ENCODE peak calls at places on chromosomes 6 and 20, in nine cellular contexts. R, K, E, Y, H, V, O, S and P are unnamed samples.

GRCh38 chr6:30885481-30885998 is 1.2 kb downstream of the DDR1 start:
- DNase-seq in R (no peak), K (no peak), E (no peak), Y (no peak), H (peak), V (no peak), O (no peak), S (no peak), P (no peak)

GRCh38 chr20:6426287-6426891 is 303.6 kb upstream of the FERMT1 start:
- DNase-seq in R (no peak), K (no peak), E (no peak), Y (no peak), H (no peak), V (no peak), O (no peak), S (no peak), P (no peak)

GRCh38 chr20:58907481-58908137 is 55.1 kb downstream of the GNAS start:
- DNase-seq in R (peak), K (peak), E (peak), Y (peak), H (peak), V (peak), O (peak), S (peak), P (peak)

GRCh38 chr6:142474446-142475289 is 172.9 kb downstream of the ADGRG6 start:
- DNase-seq in R (no peak), K (peak), E (peak), Y (no peak), H (peak), V (peak), O (no peak), S (no peak), P (peak)

GRCh38 chr20:14691994-14692393 is 354.6 kb upstream of the FLRT3 start:
- DNase-seq in R (no peak), K (no peak), E (no peak), Y (no peak), H (no peak), V (no peak), O (no peak), S (no peak), P (no peak)

GRCh38 chr6:45378324-45378926 is 691 bp upstream of the SUPT3H start:
- DNase-seq in R (peak), K (no peak), E (no peak), Y (no peak), H (no peak), V (no peak), O (peak), S (no peak), P (peak)

GRCh38 chr6:20693466-20694063 is 159.3 kb downstream of the CDKAL1 start:
- DNase-seq in R (no peak), K (peak), E (no peak), Y (no peak), H (no peak), V (no peak), O (no peak), S (no peak), P (no peak)

GRCh38 chr20:57787969-57788781 is 78.4 kb upstream of the PMEPA1 start:
- DNase-seq in R (no peak), K (no peak), E (no peak), Y (no peak), H (no peak), V (no peak), O (no peak), S (no peak), P (no peak)

GRCh38 chr6:145895802-145896201 is 68.4 kb downstream of the SHPRH start:
- DNase-seq in R (no peak), K (peak), E (no peak), Y (no peak), H (no peak), V (no peak), O (no peak), S (no peak), P (peak)

GRCh38 chr20:56202493-56203077 is 45.9 kb upstream of the MC3R start:
- DNase-seq in R (no peak), K (peak), E (no peak), Y (no peak), H (no peak), V (no peak), O (no peak), S (no peak), P (peak)

GRCh38 chr6:170048615-170049256 is 242.1 kb downstream of the DLL1 start:
- DNase-seq in R (peak), K (peak), E (peak), Y (no peak), H (peak), V (peak), O (peak), S (peak), P (no peak)

GRCh38 chr6:89734526-89734925 is 85.1 kb downstream of the MDN1 start:
- DNase-seq in R (no peak), K (no peak), E (no peak), Y (no peak), H (no peak), V (no peak), O (no peak), S (no peak), P (no peak)

GRCh38 chr6:7332090-7332745 is 19.2 kb upstream of the SSR1 start:
- DNase-seq in R (no peak), K (no peak), E (no peak), Y (no peak), H (no peak), V (no peak), O (no peak), S (no peak), P (no peak)

DNA sequence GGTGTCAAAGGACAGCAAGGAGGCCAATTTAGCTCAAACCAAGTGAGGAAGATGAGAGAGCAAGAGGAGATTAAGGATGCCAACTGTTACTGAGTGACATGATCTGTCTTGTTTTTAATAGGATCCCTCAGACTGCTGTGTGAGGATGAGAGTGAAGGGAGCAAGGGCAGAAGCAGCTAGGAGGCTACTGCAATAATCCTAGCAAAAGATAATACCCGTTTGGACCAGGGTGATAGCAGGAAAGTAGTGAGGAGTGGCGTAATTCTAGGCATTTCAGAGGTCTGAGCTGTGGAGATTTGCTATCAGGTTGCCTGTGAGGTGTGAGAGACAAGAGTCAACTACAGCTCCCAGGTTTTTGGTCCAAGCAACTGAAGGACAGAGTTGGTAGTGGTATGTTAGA is 14.7 kb downstream of the UBE2V1 start:
- DNase-seq in R (no peak), K (no peak), E (no peak), Y (no peak), H (no peak), V (no peak), O (no peak), S (no peak), P (peak)
- H3K4me3 ChIP-seq in R (no peak), K (no peak), E (no peak), Y (no peak), H (no peak), V (no peak), O (no peak), S (no peak), P (no peak)

GRCh38 chr6:112311950-112312547 is 35.1 kb upstream of the RFPL4B start:
- DNase-seq in R (no peak), K (peak), E (no peak), Y (no peak), H (no peak), V (no peak), O (no peak), S (peak), P (peak)
- H3K27ac ChIP-seq in R (no peak), K (no peak), E (no peak), Y (no peak), H (no peak), V (no peak), O (no peak), S (no peak), P (no peak)

GRCh38 chr6:57174511-57174907 is 2.4 kb downstream of the BAG2 start:
- DNase-seq in R (no peak), K (no peak), E (no peak), Y (no peak), H (no peak), V (no peak), O (no peak), S (no peak), P (no peak)
- H3K4me3 ChIP-seq in R (peak), K (peak), E (no peak), Y (no peak), H (no peak), V (peak), O (no peak), S (peak), P (peak)

DNA sequence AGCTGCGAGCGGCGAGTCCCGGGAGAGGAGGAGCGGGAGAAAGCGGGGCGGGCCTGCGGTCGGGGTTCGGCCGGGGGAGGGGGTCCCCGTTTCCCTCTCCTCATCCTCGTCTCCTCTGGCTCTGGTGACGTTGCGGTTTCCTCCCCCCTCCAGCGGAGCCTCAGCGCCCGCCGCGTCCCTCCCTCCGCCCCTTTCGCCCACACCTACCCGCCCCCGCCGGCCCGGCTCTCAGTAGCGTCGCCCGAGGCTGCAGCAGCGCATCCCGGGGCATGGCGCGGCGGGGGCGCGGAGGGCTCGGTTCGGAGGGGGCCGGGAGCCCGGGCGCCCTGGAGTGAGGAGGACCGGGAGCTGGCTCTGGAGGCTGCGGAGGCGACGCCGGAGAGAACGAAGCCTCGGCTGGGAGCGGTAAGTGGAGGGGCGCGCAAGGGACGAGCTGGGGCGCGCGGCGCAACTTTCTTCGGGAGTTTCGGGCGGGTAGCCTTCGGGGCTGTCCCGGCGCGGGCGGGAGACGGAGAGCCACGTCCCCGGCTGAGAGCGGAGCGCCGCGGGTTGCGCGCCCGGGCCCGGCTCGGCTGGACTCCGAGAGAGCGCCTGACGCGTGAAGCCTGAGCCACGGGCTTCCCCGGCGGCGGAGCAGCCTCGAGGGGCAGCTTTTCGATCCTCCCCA is at the start of gene DSE:
- DNase-seq in R (peak), K (peak), E (peak), Y (peak), H (peak), V (peak), O (peak), S (peak), P (no peak)
- H3K27ac ChIP-seq in R (peak), K (peak), E (peak), Y (no peak), H (peak), V (peak), O (peak), S (peak), P (no peak)

DNA sequence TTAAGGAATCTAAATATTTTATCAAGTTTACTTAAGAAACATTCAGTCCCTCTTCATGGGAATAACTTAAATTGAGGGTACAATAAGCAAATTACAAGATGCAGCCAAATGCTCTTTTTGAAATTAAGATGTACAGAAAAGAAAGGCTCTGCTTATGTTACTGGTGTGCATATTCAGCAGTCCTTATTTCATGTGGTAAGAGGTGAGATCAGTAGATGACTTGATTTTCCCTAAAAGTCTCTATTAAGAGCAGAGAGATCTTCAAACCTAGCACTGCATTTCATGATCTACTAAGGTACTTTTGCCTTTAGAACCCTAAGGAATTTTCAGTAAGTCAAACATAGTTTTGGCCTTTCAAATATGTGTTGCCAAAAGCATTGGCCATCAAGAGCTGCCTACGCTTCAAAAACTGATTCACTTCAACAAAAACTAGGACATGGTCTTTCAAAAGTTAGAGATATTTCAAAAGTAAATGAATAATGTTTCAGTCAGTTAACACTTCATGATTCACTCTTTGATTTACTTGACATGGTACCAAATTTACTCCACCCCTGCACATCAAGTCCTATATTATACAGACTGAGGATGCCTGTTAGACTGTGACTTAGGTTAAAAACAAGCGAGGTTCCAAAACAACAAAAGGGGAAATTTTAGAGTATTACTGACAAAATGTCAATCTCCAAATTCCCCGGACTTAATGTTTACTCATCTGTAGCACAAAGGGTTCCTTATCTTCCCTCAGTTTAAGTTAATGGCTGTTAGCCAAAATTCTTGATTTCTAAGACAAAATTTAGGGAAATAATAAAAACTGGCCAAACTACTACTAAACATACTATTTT is 19.2 kb downstream of the C6orf62 start:
- DNase-seq in R (no peak), K (peak), E (no peak), Y (no peak), H (no peak), V (no peak), O (no peak), S (no peak), P (no peak)
- H3K4me3 ChIP-seq in R (no peak), K (no peak), E (no peak), Y (no peak), H (no peak), V (no peak), O (no peak), S (no peak), P (no peak)

DNA sequence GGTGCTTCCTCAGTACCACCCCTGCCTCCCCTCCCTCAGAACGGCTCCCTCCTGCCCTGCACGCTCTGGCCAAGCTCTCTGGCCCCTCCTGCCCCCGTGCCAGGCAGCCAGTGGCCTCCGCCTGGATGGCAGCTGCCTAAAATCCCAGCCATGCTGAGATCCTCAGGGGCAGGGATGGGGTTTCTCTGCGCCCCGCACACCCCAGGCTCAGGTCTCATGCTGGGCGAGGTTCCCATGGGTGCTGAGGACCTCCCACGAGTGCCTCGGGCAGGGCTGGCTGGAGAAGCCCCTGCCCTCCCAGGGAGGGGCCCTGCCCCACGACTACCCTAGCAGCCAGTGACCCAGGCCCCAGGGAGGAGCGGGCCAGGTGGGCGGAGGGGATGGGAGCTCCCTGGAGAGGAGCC is 2.7 kb downstream of the PTK6 start:
- DNase-seq in R (no peak), K (no peak), E (no peak), Y (no peak), H (no peak), V (no peak), O (peak), S (no peak), P (no peak)
- H3K27ac ChIP-seq in R (no peak), K (no peak), E (no peak), Y (no peak), H (peak), V (no peak), O (no peak), S (no peak), P (no peak)

DNA sequence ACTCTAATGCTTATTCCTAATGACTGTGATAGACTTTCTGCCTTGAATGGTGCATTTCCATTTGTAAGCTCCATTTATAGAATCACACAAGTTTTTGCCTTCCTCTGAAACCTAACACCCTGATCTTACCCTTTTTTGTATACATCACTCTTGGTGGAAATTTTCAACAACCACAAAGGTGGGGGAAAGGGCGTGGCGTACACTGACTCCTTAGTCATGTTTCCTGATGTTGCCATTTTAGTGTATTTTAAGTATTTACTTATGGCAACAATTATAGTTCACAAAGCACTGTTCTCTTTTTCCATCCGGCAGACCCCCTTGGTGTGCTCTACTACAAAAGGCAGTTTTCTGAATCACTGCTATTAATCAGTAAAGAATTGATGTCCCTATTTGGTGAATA is 92.0 kb downstream of the ATXN1 start:
- DNase-seq in R (no peak), K (peak), E (no peak), Y (no peak), H (no peak), V (no peak), O (no peak), S (no peak), P (no peak)
- H3K4me3 ChIP-seq in R (no peak), K (no peak), E (no peak), Y (no peak), H (no peak), V (no peak), O (no peak), S (no peak), P (no peak)

GRCh38 chr6:659716-660581 is 3.0 kb upstream of the HUS1B start:
- DNase-seq in R (no peak), K (peak), E (no peak), Y (no peak), H (no peak), V (no peak), O (no peak), S (no peak), P (no peak)
- H3K27ac ChIP-seq in R (no peak), K (no peak), E (no peak), Y (no peak), H (no peak), V (no peak), O (no peak), S (no peak), P (no peak)

GRCh38 chr20:11454966-11455799 is 462.5 kb upstream of the BTBD3 start:
- DNase-seq in R (no peak), K (peak), E (no peak), Y (no peak), H (no peak), V (no peak), O (no peak), S (no peak), P (no peak)
- H3K4me3 ChIP-seq in R (no peak), K (no peak), E (no peak), Y (no peak), H (no peak), V (no peak), O (no peak), S (no peak), P (no peak)

GRCh38 chr6:87653074-87653962 is 48.7 kb downstream of the AKIRIN2 start:
- DNase-seq in R (no peak), K (no peak), E (no peak), Y (no peak), H (no peak), V (no peak), O (no peak), S (no peak), P (no peak)
- H3K27ac ChIP-seq in R (no peak), K (no peak), E (no peak), Y (no peak), H (no peak), V (no peak), O (no peak), S (no peak), P (no peak)